ENCODE peak calls at places on chromosomes 12 and 14, in six cellular contexts. D is K562, B is HCT116, T is GM12878, X is H1, I is HepG2. H is an unnamed sample. For H3K4me1, the result is how much of the 10 kb centered on the place peaks cover.

GRCh38 chr12:64895541-64895940 is 71.1 kb downstream of the TBC1D30 start:
- DNase-seq in D (no peak), B (no peak), T (no peak), X (no peak), I (no peak), H (no peak)

GRCh38 chr12:712172-712863 is 40.1 kb upstream of the WNK1 start:
- DNase-seq in D (no peak), B (no peak), T (no peak), X (no peak), I (no peak), H (no peak)

GRCh38 chr12:82912406-82912805 is 225.7 kb downstream of the TMTC2 start:
- DNase-seq in D (no peak), B (no peak), T (no peak), X (no peak), I (no peak), H (no peak)

GRCh38 chr14:22594156-22594716 is 3.9 kb upstream of the ABHD4 start:
- DNase-seq in D (no peak), B (no peak), T (no peak), X (no peak), I (no peak), H (no peak)

GRCh38 chr12:122203301-122203967 is at the start of gene B3GNT4:
- DNase-seq in D (peak), B (peak), T (no peak), X (peak), I (no peak), H (no peak)

GRCh38 chr12:11743748-11744147 is 94.3 kb downstream of the ETV6 start:
- DNase-seq in D (no peak), B (no peak), T (no peak), X (no peak), I (no peak), H (peak)

GRCh38 chr14:104265918-104266642 is 127.7 kb downstream of the KIF26A start:
- DNase-seq in D (no peak), B (no peak), T (no peak), X (no peak), I (no peak), H (no peak)

GRCh38 chr12:50764861-50765324 is 992 bp downstream of the ATF1 start:
- DNase-seq in D (no peak), B (no peak), T (no peak), X (no peak), I (peak), H (no peak)

GRCh38 chr12:69151254-69151751 is 88.1 kb upstream of the CPSF6 start:
- DNase-seq in D (no peak), B (no peak), T (no peak), X (no peak), I (no peak), H (no peak)

GRCh38 chr12:12534975-12535374 is 27.7 kb downstream of the DUSP16 start:
- DNase-seq in D (no peak), B (no peak), T (no peak), X (no peak), I (no peak), H (no peak)

GRCh38 chr12:1915082-1915968 is 3.1 kb downstream of the CACNA2D4 start:
- DNase-seq in D (peak), B (no peak), T (no peak), X (peak), I (no peak), H (no peak)

GRCh38 chr14:74792249-74793039 is 29.3 kb downstream of the YLPM1 start:
- DNase-seq in D (no peak), B (no peak), T (no peak), X (no peak), I (no peak), H (peak)

GRCh38 chr14:36944307-36945010 is 227.9 kb downstream of the SLC25A21 start:
- DNase-seq in D (no peak), B (no peak), T (no peak), X (no peak), I (no peak), H (no peak)

GRCh38 chr14:96751505-96751904 is 45.7 kb upstream of the VRK1 start:
- DNase-seq in D (no peak), B (no peak), T (no peak), X (no peak), I (no peak), H (no peak)

GRCh38 chr14:60622210-60622919 is 26.9 kb downstream of the SIX1 start:
- DNase-seq in D (no peak), B (no peak), T (no peak), X (no peak), I (no peak), H (no peak)

GRCh38 chr12:13099066-13099909 is 4.2 kb downstream of the GSG1 start:
- DNase-seq in D (no peak), B (no peak), T (no peak), X (no peak), I (no peak), H (no peak)

GRCh38 chr12:114838480-114838879 is 154.5 kb upstream of the TBX3 start:
- DNase-seq in D (no peak), B (no peak), T (no peak), X (no peak), I (no peak), H (no peak)

GRCh38 chr12:80935076-80935475 is 2.7 kb downstream of the LIN7A start:
- DNase-seq in D (no peak), B (no peak), T (no peak), X (no peak), I (no peak), H (no peak)

DNA sequence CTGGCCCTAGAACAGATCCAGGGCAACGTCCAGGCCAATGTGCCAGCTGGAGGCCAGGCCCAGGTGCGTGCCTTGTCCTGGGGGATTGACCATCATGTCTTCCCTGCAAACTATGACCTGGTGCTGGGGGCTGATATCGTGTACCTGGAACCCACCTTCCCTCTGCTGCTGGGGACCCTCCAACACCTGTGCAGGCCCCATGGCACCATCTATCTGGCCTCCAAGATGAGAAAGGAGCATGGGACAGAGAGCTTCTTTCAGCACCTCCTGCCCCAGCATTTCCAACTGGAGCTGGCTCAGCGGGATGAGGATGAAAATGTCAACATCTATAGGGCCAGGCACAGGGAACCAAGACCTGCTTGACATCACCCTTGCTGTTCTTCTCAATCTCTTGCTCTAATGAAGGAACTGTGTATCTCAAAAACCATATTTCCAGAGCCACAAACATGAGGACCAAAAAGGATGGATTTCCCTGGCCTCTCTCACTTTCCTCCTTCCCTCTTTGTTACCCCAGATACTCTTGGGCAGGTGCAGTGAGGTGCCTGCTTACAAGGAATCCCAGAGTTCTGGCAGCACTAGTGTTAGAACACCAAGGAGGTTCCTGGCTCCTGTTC is 2.2 kb upstream of the TSFM start:
- DNase-seq in D (no peak), B (no peak), T (no peak), X (no peak), I (no peak), H (no peak)
- H3K4me1 ChIP-seq in D (under half), B (under half), T (under half), X (under half), I (under half), H (under half)

DNA sequence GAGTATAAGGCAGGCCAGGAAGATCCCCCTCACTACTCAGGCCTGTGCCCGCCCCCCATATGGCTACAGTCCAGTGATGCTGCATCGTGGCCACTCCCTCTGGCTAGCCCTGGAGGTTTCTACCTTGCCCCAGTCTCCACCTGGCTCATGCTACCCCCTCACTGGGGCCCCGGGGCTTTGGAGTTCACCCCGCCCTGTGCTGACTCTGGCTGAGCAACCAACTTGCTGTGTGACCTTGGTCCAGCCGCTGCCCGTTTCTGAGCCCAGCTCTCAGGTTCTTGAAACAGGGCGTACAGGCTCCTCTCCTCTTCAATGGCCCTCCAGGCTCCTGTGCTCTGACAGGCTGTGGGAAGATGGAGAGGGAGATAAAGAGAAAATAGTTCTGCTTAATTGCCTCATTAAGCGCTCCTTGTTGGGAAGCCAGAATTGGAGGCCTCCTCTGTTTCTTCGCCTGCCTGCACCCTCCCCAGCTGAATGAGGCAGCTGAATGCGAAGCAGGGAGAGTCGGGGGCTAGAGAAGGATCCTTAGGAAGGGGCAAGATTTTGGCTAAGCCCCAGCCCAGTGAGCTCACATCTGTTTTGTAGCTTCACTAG is 138.2 kb upstream of the NCOR2 start:
- DNase-seq in D (no peak), B (no peak), T (no peak), X (no peak), I (no peak), H (no peak)
- TF ChIP-seq ZNF274 in D (no peak), B (no peak), T (no peak), X (no peak), I (no peak), H (no peak)

GRCh38 chr12:57893460-57894353 is 47.2 kb upstream of the CTDSP2 start:
- DNase-seq in D (peak), B (no peak), T (no peak), X (no peak), I (peak), H (peak)
- H3K4me1 ChIP-seq in D (under half), B (under half), T (under half), X (under half), I (half or more), H (under half)

DNA sequence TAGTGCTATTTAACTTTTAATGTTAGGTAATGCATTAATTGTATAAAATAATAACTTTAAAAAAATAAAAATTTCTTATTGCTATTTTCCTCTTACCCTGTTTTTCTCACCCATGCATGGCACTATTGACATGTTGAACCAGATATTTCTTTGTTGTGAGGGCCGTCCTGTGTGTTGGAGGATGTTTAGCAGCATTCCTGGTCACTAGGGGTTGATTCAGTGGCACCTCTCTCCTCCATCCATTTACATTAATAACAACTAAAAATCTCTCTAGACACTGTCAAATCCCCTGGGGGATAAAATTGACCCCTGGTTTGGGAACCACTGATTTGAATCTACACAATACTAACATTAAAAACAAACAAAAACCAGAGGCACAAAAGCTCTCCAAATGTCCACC is 147.5 kb upstream of the MIS18BP1 start:
- DNase-seq in D (no peak), B (no peak), T (no peak), X (no peak), I (no peak), H (no peak)
- TF ChIP-seq ZNF274 in D (no peak), B (no peak), T (no peak), X (no peak), I (no peak), H (no peak)

GRCh38 chr14:31945074-31945613 is 132.0 kb upstream of the ARHGAP5 start:
- DNase-seq in D (no peak), B (no peak), T (no peak), X (no peak), I (peak), H (no peak)

GRCh38 chr14:31943217-31943616 is 133.9 kb upstream of the ARHGAP5 start:
- DNase-seq in D (no peak), B (no peak), T (no peak), X (no peak), I (no peak), H (no peak)

GRCh38 chr14:31945701-31946100 is 131.4 kb upstream of the ARHGAP5 start:
- DNase-seq in D (no peak), B (no peak), T (no peak), X (no peak), I (no peak), H (no peak)

GRCh38 chr14:31943861-31944255 is 133.2 kb upstream of the ARHGAP5 start:
- DNase-seq in D (no peak), B (no peak), T (no peak), X (no peak), I (no peak), H (no peak)

GRCh38 chr14:31944256-31945073 is 132.6 kb upstream of the ARHGAP5 start:
- DNase-seq in D (no peak), B (no peak), T (no peak), X (no peak), I (peak), H (no peak)
- H3K4me1 ChIP-seq in D (under half), B (under half), T (under half), X (under half), I (half or more), H (under half)

GRCh38 chr14:25570483-25570882 is 520.5 kb upstream of the STXBP6 start:
- DNase-seq in D (no peak), B (no peak), T (no peak), X (no peak), I (no peak), H (no peak)

GRCh38 chr14:25574949-25575348 is 525.0 kb upstream of the STXBP6 start:
- DNase-seq in D (no peak), B (no peak), T (no peak), X (no peak), I (no peak), H (no peak)
- TF ChIP-seq ZNF274 in D (no peak), B (no peak), T (no peak), X (no peak), I (no peak), H (no peak)

GRCh38 chr12:94812345-94812744 is 162.0 kb upstream of the TMCC3 start:
- DNase-seq in D (no peak), B (no peak), T (peak), X (no peak), I (no peak), H (no peak)

GRCh38 chr12:94813314-94813713 is 163.0 kb upstream of the TMCC3 start:
- DNase-seq in D (no peak), B (no peak), T (no peak), X (no peak), I (no peak), H (no peak)

GRCh38 chr12:94817695-94818075 is 167.3 kb upstream of the TMCC3 start:
- DNase-seq in D (no peak), B (no peak), T (no peak), X (no peak), I (no peak), H (no peak)

GRCh38 chr12:94815958-94816357 is 165.6 kb upstream of the TMCC3 start:
- DNase-seq in D (no peak), B (no peak), T (no peak), X (peak), I (no peak), H (peak)

DNA sequence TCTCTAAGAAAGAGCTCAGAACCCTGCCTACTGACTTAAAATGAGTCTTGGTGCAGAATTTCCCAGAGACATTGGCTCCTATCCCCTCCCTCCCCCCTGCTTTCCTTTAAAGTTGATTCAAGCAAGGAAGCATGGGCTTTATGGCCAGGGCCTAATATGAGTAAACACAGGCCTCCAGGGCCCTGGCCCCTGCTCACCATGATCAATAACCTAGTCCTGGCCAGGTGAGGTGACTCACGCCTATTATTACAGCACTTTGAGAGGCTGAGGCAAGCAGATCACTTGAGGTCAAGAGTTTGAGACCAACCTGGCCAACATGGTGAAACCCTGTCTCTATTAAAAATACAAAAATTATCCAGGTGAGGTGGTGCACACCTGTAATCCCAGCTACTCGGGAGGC is 165.1 kb upstream of the TMCC3 start:
- DNase-seq in D (no peak), B (no peak), T (no peak), X (no peak), I (no peak), H (no peak)
- H3K4me1 ChIP-seq in D (under half), B (under half), T (half or more), X (under half), I (under half), H (under half)

GRCh38 chr12:57620936-57621496 is 9.8 kb downstream of the ARHGEF25 start:
- DNase-seq in D (no peak), B (no peak), T (no peak), X (peak), I (no peak), H (no peak)
- TF ChIP-seq ZNF274 in D (no peak), B (no peak), T (no peak), X (no peak), I (no peak), H (no peak)

GRCh38 chr14:89310211-89310610 is 106.8 kb downstream of the FOXN3 start:
- DNase-seq in D (no peak), B (no peak), T (no peak), X (no peak), I (no peak), H (no peak)

GRCh38 chr14:89309670-89310177 is 107.3 kb downstream of the FOXN3 start:
- DNase-seq in D (no peak), B (no peak), T (no peak), X (no peak), I (no peak), H (no peak)

GRCh38 chr14:89304972-89305703 is 111.9 kb downstream of the FOXN3 start:
- DNase-seq in D (no peak), B (no peak), T (peak), X (no peak), I (no peak), H (no peak)

GRCh38 chr14:89308232-89308959 is 108.6 kb downstream of the FOXN3 start:
- DNase-seq in D (no peak), B (no peak), T (no peak), X (no peak), I (no peak), H (no peak)

DNA sequence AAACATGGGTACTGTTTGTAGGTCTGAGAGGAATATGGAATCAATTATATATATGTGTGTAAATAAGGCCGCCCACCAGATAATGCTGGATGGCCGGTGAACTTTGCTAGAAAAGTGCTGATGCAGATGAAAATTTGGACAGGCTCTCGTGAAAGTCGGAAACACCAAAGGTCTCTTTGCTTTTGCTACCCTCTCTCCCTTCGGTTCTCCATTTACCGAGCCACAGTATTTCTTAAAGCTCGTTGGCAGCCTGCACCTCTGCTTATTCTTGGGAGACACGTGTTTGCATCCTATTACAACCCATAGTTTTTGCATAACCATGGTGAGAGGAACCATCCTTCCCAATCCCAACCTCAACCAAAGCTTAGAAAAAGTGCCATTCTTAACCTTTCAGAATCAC is 109.6 kb downstream of the FOXN3 start:
- DNase-seq in D (no peak), B (no peak), T (no peak), X (no peak), I (no peak), H (no peak)
- H3K4me1 ChIP-seq in D (under half), B (under half), T (half or more), X (under half), I (under half), H (under half)

H was measured in NT2/D1.